ENCODE peak calls at places on chromosomes 4 and X, in ten cellular contexts. One of them, this sample, is unnamed.

GRCh38 chrX:24282381-24283121 is 31.3 kb downstream of the SUPT20HL2 start:
- DNase-seq in Calu3: no peak
- DNase-seq in HTR-8/SVneo: no peak
- DNase-seq in occipital lobe: no peak
- DNase-seq in left kidney: peak; percentile 75
- DNase-seq in EL: no peak
- DNase-seq in sciatic nerve: no peak
- DNase-seq in caudate nucleus: no peak
- DNase-seq in cardiac fibroblast: peak; percentile 14
- DNase-seq in GF-D8: peak; percentile 5
- DNase-seq in this sample: peak; percentile 87

GRCh38 chr4:95362906-95363578 is 185.7 kb downstream of the UNC5C start:
- DNase-seq in occipital lobe: no peak
- DNase-seq in caudate nucleus: no peak
- DNase-seq in Calu3: no peak
- DNase-seq in HTR-8/SVneo: peak; percentile 8
- DNase-seq in EL: peak; percentile 0
- DNase-seq in GF-D8: no peak
- DNase-seq in left kidney: peak; percentile 81
- DNase-seq in cardiac fibroblast: peak; percentile 37
- DNase-seq in sciatic nerve: no peak
- DNase-seq in this sample: no peak

GRCh38 chr4:145423017-145423708 is 58.5 kb upstream of the SMAD1 start:
- DNase-seq in GF-D8: no peak
- DNase-seq in sciatic nerve: no peak
- DNase-seq in EL: no peak
- DNase-seq in left kidney: no peak
- DNase-seq in caudate nucleus: no peak
- DNase-seq in HTR-8/SVneo: no peak
- DNase-seq in occipital lobe: no peak
- DNase-seq in cardiac fibroblast: peak; percentile 22
- DNase-seq in Calu3: no peak
- DNase-seq in this sample: no peak

GRCh38 chr4:2882341-2882740 is 38.7 kb downstream of the ADD1 start:
- DNase-seq in occipital lobe: no peak
- DNase-seq in HTR-8/SVneo: no peak
- DNase-seq in GF-D8: no peak
- DNase-seq in left kidney: no peak
- DNase-seq in sciatic nerve: no peak
- DNase-seq in Calu3: no peak
- DNase-seq in cardiac fibroblast: no peak
- DNase-seq in EL: no peak
- DNase-seq in caudate nucleus: no peak
- DNase-seq in this sample: no peak

GRCh38 chr4:129239088-129239487 is 143.1 kb downstream of the C4orf33 start:
- DNase-seq in sciatic nerve: peak; percentile 61
- DNase-seq in left kidney: peak; percentile 34
- DNase-seq in HTR-8/SVneo: no peak
- DNase-seq in GF-D8: no peak
- DNase-seq in caudate nucleus: no peak
- DNase-seq in EL: peak; percentile 13
- DNase-seq in Calu3: no peak
- DNase-seq in occipital lobe: no peak
- DNase-seq in cardiac fibroblast: peak; percentile 29
- DNase-seq in this sample: peak; percentile 58

GRCh38 chr4:153449338-153449737 is 16.8 kb upstream of the TMEM131L start:
- DNase-seq in GF-D8: no peak
- DNase-seq in occipital lobe: no peak
- DNase-seq in EL: no peak
- DNase-seq in sciatic nerve: no peak
- DNase-seq in cardiac fibroblast: no peak
- DNase-seq in caudate nucleus: no peak
- DNase-seq in left kidney: no peak
- DNase-seq in HTR-8/SVneo: no peak
- DNase-seq in Calu3: no peak
- DNase-seq in this sample: no peak

GRCh38 chr4:48939785-48940184 is 33.2 kb upstream of the OCIAD2 start:
- DNase-seq in EL: peak; percentile 86
- DNase-seq in sciatic nerve: no peak
- DNase-seq in left kidney: no peak
- DNase-seq in caudate nucleus: no peak
- DNase-seq in Calu3: peak; percentile 24
- DNase-seq in HTR-8/SVneo: peak; percentile 69
- DNase-seq in cardiac fibroblast: peak; percentile 95
- DNase-seq in occipital lobe: no peak
- DNase-seq in GF-D8: no peak
- DNase-seq in this sample: peak; percentile 63

GRCh38 chr4:24118031-24118430 is 228.2 kb upstream of the PPARGC1A start:
- DNase-seq in GF-D8: no peak
- DNase-seq in left kidney: no peak
- DNase-seq in cardiac fibroblast: peak; percentile 16
- DNase-seq in occipital lobe: no peak
- DNase-seq in EL: no peak
- DNase-seq in sciatic nerve: no peak
- DNase-seq in HTR-8/SVneo: no peak
- DNase-seq in Calu3: no peak
- DNase-seq in caudate nucleus: no peak
- DNase-seq in this sample: no peak

GRCh38 chr4:151806511-151806927 is 45.7 kb upstream of the GATB start:
- DNase-seq in left kidney: no peak
- DNase-seq in EL: peak; percentile 97
- DNase-seq in sciatic nerve: no peak
- DNase-seq in cardiac fibroblast: peak; percentile 57
- DNase-seq in GF-D8: no peak
- DNase-seq in HTR-8/SVneo: peak; percentile 67
- DNase-seq in Calu3: no peak
- DNase-seq in caudate nucleus: no peak
- DNase-seq in occipital lobe: no peak
- DNase-seq in this sample: peak; percentile 16

GRCh38 chr4:166066936-166067335 is 193.9 kb downstream of the TLL1 start:
- DNase-seq in sciatic nerve: no peak
- DNase-seq in HTR-8/SVneo: no peak
- DNase-seq in caudate nucleus: no peak
- DNase-seq in Calu3: no peak
- DNase-seq in occipital lobe: no peak
- DNase-seq in cardiac fibroblast: no peak
- DNase-seq in left kidney: no peak
- DNase-seq in EL: no peak
- DNase-seq in GF-D8: no peak
- DNase-seq in this sample: no peak

GRCh38 chr4:48483006-48483776 is at the start of gene SLC10A4:
- DNase-seq in Calu3: peak; percentile 12
- DNase-seq in GF-D8: no peak
- DNase-seq in sciatic nerve: no peak
- DNase-seq in EL: peak; percentile 21
- DNase-seq in HTR-8/SVneo: peak; percentile 23
- DNase-seq in cardiac fibroblast: no peak
- DNase-seq in occipital lobe: no peak
- DNase-seq in caudate nucleus: no peak
- DNase-seq in left kidney: peak; percentile 64
- DNase-seq in this sample: no peak

GRCh38 chr4:10079951-10080873 is 36.4 kb downstream of the WDR1 start:
- DNase-seq in GF-D8: no peak
- DNase-seq in caudate nucleus: no peak
- DNase-seq in EL: no peak
- DNase-seq in HTR-8/SVneo: no peak
- DNase-seq in left kidney: no peak
- DNase-seq in cardiac fibroblast: no peak
- DNase-seq in occipital lobe: no peak
- DNase-seq in Calu3: no peak
- DNase-seq in sciatic nerve: peak; percentile 52
- DNase-seq in this sample: no peak

GRCh38 chrX:114906978-114907510 is 110.4 kb downstream of the IL13RA2 start:
- DNase-seq in sciatic nerve: no peak
- DNase-seq in Calu3: no peak
- DNase-seq in occipital lobe: no peak
- DNase-seq in caudate nucleus: no peak
- DNase-seq in EL: no peak
- DNase-seq in cardiac fibroblast: no peak
- DNase-seq in left kidney: no peak
- DNase-seq in HTR-8/SVneo: no peak
- DNase-seq in GF-D8: no peak
- DNase-seq in this sample: no peak

GRCh38 chrX:38627683-38628082 is 66.3 kb downstream of the TSPAN7 start:
- DNase-seq in caudate nucleus: no peak
- DNase-seq in EL: peak; percentile 8
- DNase-seq in sciatic nerve: no peak
- DNase-seq in left kidney: no peak
- DNase-seq in GF-D8: no peak
- DNase-seq in Calu3: peak; percentile 18
- DNase-seq in HTR-8/SVneo: no peak
- DNase-seq in occipital lobe: no peak
- DNase-seq in cardiac fibroblast: peak; percentile 42
- DNase-seq in this sample: no peak

GRCh38 chr4:121594796-121595526 is 101.8 kb downstream of the ANXA5 start:
- DNase-seq in HTR-8/SVneo: no peak
- DNase-seq in left kidney: no peak
- DNase-seq in occipital lobe: no peak
- DNase-seq in Calu3: no peak
- DNase-seq in EL: peak; percentile 62
- DNase-seq in GF-D8: no peak
- DNase-seq in caudate nucleus: no peak
- DNase-seq in sciatic nerve: no peak
- DNase-seq in cardiac fibroblast: peak; percentile 81
- DNase-seq in this sample: peak; percentile 68

GRCh38 chrX:33128048-33128805 is 83.1 kb downstream of the DMD start:
- DNase-seq in HTR-8/SVneo: no peak
- DNase-seq in left kidney: no peak
- DNase-seq in cardiac fibroblast: no peak
- DNase-seq in Calu3: no peak
- DNase-seq in GF-D8: no peak
- DNase-seq in occipital lobe: no peak
- DNase-seq in caudate nucleus: no peak
- DNase-seq in EL: no peak
- DNase-seq in sciatic nerve: no peak
- DNase-seq in this sample: no peak

GRCh38 chrX:1606476-1606875 is 8.4 kb upstream of the ASMT start:
- DNase-seq in Calu3: no peak
- DNase-seq in caudate nucleus: no peak
- DNase-seq in left kidney: no peak
- DNase-seq in HTR-8/SVneo: no peak
- DNase-seq in GF-D8: no peak
- DNase-seq in sciatic nerve: no peak
- DNase-seq in occipital lobe: no peak
- DNase-seq in cardiac fibroblast: no peak
- DNase-seq in EL: no peak
- DNase-seq in this sample: no peak

GRCh38 chr4:109548655-109549054 is 11.4 kb upstream of the MCUB start:
- DNase-seq in occipital lobe: no peak
- DNase-seq in left kidney: no peak
- DNase-seq in GF-D8: peak; percentile 47
- DNase-seq in HTR-8/SVneo: peak; percentile 21
- DNase-seq in cardiac fibroblast: peak; percentile 93
- DNase-seq in sciatic nerve: no peak
- DNase-seq in Calu3: no peak
- DNase-seq in EL: peak; percentile 80
- DNase-seq in caudate nucleus: no peak
- DNase-seq in this sample: peak; percentile 35

GRCh38 chr4:97720869-97721432 is 422.3 kb downstream of the STPG2 start:
- DNase-seq in GF-D8: no peak
- DNase-seq in caudate nucleus: no peak
- DNase-seq in Calu3: peak; percentile 2
- DNase-seq in HTR-8/SVneo: peak; percentile 2
- DNase-seq in left kidney: peak; percentile 65
- DNase-seq in sciatic nerve: no peak
- DNase-seq in cardiac fibroblast: peak; percentile 59
- DNase-seq in occipital lobe: no peak
- DNase-seq in EL: no peak
- DNase-seq in this sample: no peak

GRCh38 chr4:10086506-10087120 is 30.0 kb downstream of the WDR1 start:
- DNase-seq in caudate nucleus: no peak
- DNase-seq in left kidney: no peak
- DNase-seq in EL: no peak
- DNase-seq in GF-D8: no peak
- DNase-seq in cardiac fibroblast: no peak
- DNase-seq in sciatic nerve: no peak
- DNase-seq in occipital lobe: no peak
- DNase-seq in HTR-8/SVneo: no peak
- DNase-seq in Calu3: no peak
- DNase-seq in this sample: no peak

GRCh38 chr4:87732033-87732770 is 67.2 kb upstream of the IBSP start:
- DNase-seq in left kidney: no peak
- DNase-seq in caudate nucleus: no peak
- DNase-seq in GF-D8: no peak
- DNase-seq in HTR-8/SVneo: no peak
- DNase-seq in Calu3: no peak
- DNase-seq in occipital lobe: no peak
- DNase-seq in cardiac fibroblast: peak; percentile 81
- DNase-seq in EL: peak; percentile 57
- DNase-seq in sciatic nerve: no peak
- DNase-seq in this sample: no peak

GRCh38 chrX:152958047-152958446 is 35.9 kb downstream of the PNMA5 start:
- DNase-seq in occipital lobe: no peak
- DNase-seq in Calu3: no peak
- DNase-seq in caudate nucleus: no peak
- DNase-seq in left kidney: no peak
- DNase-seq in cardiac fibroblast: no peak
- DNase-seq in HTR-8/SVneo: no peak
- DNase-seq in sciatic nerve: no peak
- DNase-seq in EL: no peak
- DNase-seq in GF-D8: no peak
- DNase-seq in this sample: no peak

GRCh38 chr4:86048426-86048825 is 311.4 kb downstream of the MAPK10 start:
- DNase-seq in Calu3: no peak
- DNase-seq in caudate nucleus: no peak
- DNase-seq in left kidney: no peak
- DNase-seq in occipital lobe: no peak
- DNase-seq in GF-D8: no peak
- DNase-seq in cardiac fibroblast: peak; percentile 33
- DNase-seq in HTR-8/SVneo: no peak
- DNase-seq in EL: peak; percentile 57
- DNase-seq in sciatic nerve: no peak
- DNase-seq in this sample: peak; percentile 53

GRCh38 chr4:8345946-8346814 is 76.6 kb downstream of the HTRA3 start:
- DNase-seq in sciatic nerve: peak; percentile 50
- DNase-seq in occipital lobe: no peak
- DNase-seq in left kidney: no peak
- DNase-seq in HTR-8/SVneo: no peak
- DNase-seq in Calu3: no peak
- DNase-seq in caudate nucleus: no peak
- DNase-seq in EL: no peak
- DNase-seq in cardiac fibroblast: no peak
- DNase-seq in GF-D8: no peak
- DNase-seq in this sample: no peak

GRCh38 chr4:17366496-17366895 is 145.4 kb downstream of the QDPR start:
- DNase-seq in GF-D8: no peak
- DNase-seq in HTR-8/SVneo: no peak
- DNase-seq in caudate nucleus: no peak
- DNase-seq in occipital lobe: no peak
- DNase-seq in sciatic nerve: no peak
- DNase-seq in EL: no peak
- DNase-seq in cardiac fibroblast: no peak
- DNase-seq in Calu3: no peak
- DNase-seq in left kidney: no peak
- DNase-seq in this sample: peak; percentile 2

This sample was measured in fibroblast of gingiva.